ENCODE peak calls at places on chromosomes 4 and X, in six cellular contexts. H, D, S, O, W and F are unnamed samples.

GRCh38 chr4:88443486-88443885 is 13.4 kb upstream of the HERC5 start:
- DNase-seq in H (no peak), D (no peak), S (no peak), O (no peak), W (no peak), F (no peak)

GRCh38 chrX:47218920-47219815 is 687 bp downstream of the CDK16 start:
- DNase-seq in H (no peak), D (peak; percentile 82), S (peak; percentile 28), O (peak; percentile 71), W (no peak), F (peak; percentile 76)

GRCh38 chr4:5203925-5204324 is 152.6 kb downstream of the STK32B start:
- DNase-seq in H (no peak), D (no peak), S (no peak), O (no peak), W (no peak), F (no peak)

GRCh38 chr4:22434895-22435294 is 81.0 kb downstream of the ADGRA3 start:
- DNase-seq in H (peak; percentile 72), D (no peak), S (peak; percentile 47), O (peak; percentile 15), W (peak; percentile 70), F (no peak)

GRCh38 chrX:110131031-110131430 is 128.1 kb downstream of the TMEM164 start:
- DNase-seq in H (no peak), D (no peak), S (no peak), O (no peak), W (no peak), F (no peak)

GRCh38 chr4:122577808-122578781 is 42.8 kb downstream of the IL21 start:
- DNase-seq in H (peak; percentile 64), D (no peak), S (peak; percentile 84), O (peak; percentile 50), W (peak; percentile 62), F (no peak)

GRCh38 chrX:102934624-102935023 is 2.4 kb upstream of the RAB40AL start:
- DNase-seq in H (peak; percentile 51), D (no peak), S (peak; percentile 15), O (peak; percentile 59), W (peak; percentile 45), F (no peak)

GRCh38 chr4:153564630-153565525 is 98.7 kb downstream of the TMEM131L start:
- DNase-seq in H (peak; percentile 59), D (no peak), S (no peak), O (no peak), W (peak; percentile 49), F (no peak)

GRCh38 chr4:37749398-37749988 is 63.3 kb upstream of the RELL1 start:
- DNase-seq in H (no peak), D (no peak), S (no peak), O (no peak), W (no peak), F (no peak)

GRCh38 chrX:2425281-2426071 is 75.3 kb downstream of the DHRSX start:
- DNase-seq in H (no peak), D (no peak), S (no peak), O (no peak), W (no peak), F (no peak)

GRCh38 chr4:166527500-166527899 is 654.5 kb downstream of the TLL1 start:
- DNase-seq in H (peak; percentile 34), D (no peak), S (no peak), O (no peak), W (peak; percentile 15), F (no peak)

GRCh38 chr4:91243132-91243531 is 1060.6 kb upstream of the GRID2 start:
- DNase-seq in H (no peak), D (no peak), S (no peak), O (no peak), W (peak; percentile 57), F (no peak)

GRCh38 chr4:170242471-170242870 is 152.7 kb upstream of the AADAT start:
- DNase-seq in H (no peak), D (no peak), S (no peak), O (no peak), W (no peak), F (no peak)

GRCh38 chr4:93066746-93067145 is 761.8 kb upstream of the ATOH1 start:
- DNase-seq in H (no peak), D (no peak), S (no peak), O (no peak), W (no peak), F (no peak)

GRCh38 chrX:20594985-20595384 is 328.3 kb upstream of the RPS6KA3 start:
- DNase-seq in H (peak; percentile 37), D (no peak), S (no peak), O (no peak), W (peak; percentile 23), F (no peak)

GRCh38 chr4:20172070-20172760 is 79.5 kb upstream of the SLIT2 start:
- DNase-seq in H (no peak), D (no peak), S (no peak), O (no peak), W (no peak), F (no peak)

GRCh38 chr4:65670331-65671031 is at the start of gene EPHA5:
- DNase-seq in H (peak; percentile 70), D (peak; percentile 85), S (peak; percentile 25), O (peak; percentile 69), W (peak; percentile 91), F (peak; percentile 77)

GRCh38 chr4:87819281-87819919 is 13.4 kb upstream of the MEPE start:
- DNase-seq in H (peak; percentile 90), D (no peak), S (no peak), O (no peak), W (peak; percentile 71), F (no peak)

GRCh38 chrX:108439434-108439883 is at the start of gene COL4A5:
- DNase-seq in H (peak; percentile 88), D (no peak), S (peak; percentile 69), O (no peak), W (peak; percentile 92), F (peak; percentile 77)

GRCh38 chr4:28225005-28225404 is 1364.4 kb downstream of the STIM2 start:
- DNase-seq in H (peak; percentile 74), D (no peak), S (peak; percentile 35), O (no peak), W (peak; percentile 65), F (no peak)
- TF ChIP-seq CTCF in H (peak; percentile 50), D (no peak), S (peak; percentile 22), O (peak; percentile 71), W (peak; percentile 49), F (peak; percentile 67)

DNA sequence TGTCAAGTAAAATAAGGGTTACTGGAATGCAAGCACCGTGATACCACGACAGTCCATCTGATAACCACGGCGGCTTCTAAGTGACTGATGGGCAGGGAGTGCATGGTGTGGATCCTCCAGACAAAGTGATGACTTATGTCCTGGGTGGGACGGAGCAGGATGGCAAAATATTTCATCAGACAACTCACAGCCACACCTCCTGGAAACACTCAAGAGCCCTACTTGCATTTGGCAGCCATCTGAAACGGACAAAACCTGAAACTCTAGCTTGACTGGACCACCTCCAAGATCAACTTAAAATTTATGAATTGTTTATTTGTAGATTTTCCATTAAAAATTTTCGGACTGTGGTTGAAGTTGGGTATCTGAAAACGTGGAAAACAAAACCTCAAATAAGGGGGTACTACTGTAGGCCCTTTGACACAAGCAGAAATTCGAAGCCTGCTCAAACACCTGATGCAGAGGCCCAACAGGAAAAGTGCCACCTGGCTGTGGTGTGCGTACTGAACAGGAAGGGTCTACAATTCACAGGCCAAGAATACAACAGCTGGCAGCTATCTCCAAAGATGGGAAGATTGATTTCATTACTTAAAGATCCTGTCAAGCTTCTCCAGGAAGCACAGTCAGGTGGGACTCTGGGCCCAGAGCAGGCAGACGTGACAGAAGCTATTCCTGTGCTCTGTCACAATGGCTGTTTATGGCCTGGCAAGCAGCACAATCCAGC is 26.0 kb downstream of the LRIT3 start:
- DNase-seq in H (peak; percentile 44), D (peak; percentile 17), S (no peak), O (no peak), W (peak; percentile 8), F (no peak)
- TF ChIP-seq CTCF in H (no peak), D (no peak), S (no peak), O (no peak), W (no peak), F (no peak)

GRCh38 chrX:130264573-130264972 is 4.1 kb downstream of the ZNF280C start:
- DNase-seq in H (no peak), D (no peak), S (peak; percentile 31), O (no peak), W (peak; percentile 20), F (no peak)

GRCh38 chrX:130263016-130263415 is 5.7 kb downstream of the ZNF280C start:
- DNase-seq in H (no peak), D (no peak), S (no peak), O (no peak), W (no peak), F (no peak)

DNA sequence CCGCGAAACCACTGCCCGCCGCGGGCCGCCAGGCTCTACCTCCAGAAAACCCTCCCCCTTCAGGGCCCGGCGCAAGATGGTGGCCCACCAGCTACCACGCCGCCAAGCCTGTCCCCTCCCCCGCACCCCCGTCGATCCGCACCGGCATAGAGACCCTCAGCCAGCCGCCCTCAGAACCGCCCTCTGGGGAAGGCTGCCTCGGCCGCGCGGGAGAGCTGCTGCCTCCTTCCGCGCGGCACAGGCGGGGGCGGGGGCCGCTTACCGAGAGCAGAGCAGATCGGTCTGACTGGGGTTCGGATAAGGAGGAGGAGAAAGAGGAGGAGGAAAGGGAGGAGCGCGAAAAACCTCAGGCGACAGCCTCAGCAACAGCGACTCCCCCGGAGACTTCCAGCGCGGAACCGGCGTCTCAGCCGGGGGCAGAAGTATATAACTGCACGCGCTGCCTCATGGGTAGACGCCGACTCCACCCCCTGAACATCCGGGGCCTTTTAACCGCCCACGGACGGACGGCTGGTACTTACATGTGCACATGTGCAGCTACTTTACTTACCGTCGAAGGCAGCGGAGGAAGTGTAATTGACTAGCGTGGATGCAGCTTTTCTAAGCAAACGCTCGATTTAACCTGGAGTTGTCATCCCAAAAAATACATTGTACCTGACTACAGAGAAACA is at the start of gene ZNF280C:
- DNase-seq in H (peak; percentile 94), D (peak; percentile 93), S (peak; percentile 93), O (peak; percentile 90), W (peak; percentile 94), F (peak; percentile 89)
- TF ChIP-seq CTCF in H (peak; percentile 28), D (no peak), S (peak; percentile 33), O (peak; percentile 39), W (peak; percentile 27), F (peak; percentile 31)

GRCh38 chr4:78520808-78521226 is 30.8 kb upstream of the ANXA3 start:
- DNase-seq in H (peak; percentile 84), D (no peak), S (no peak), O (no peak), W (peak; percentile 69), F (no peak)
- TF ChIP-seq CTCF in H (peak; percentile 32), D (no peak), S (no peak), O (no peak), W (no peak), F (no peak)

GRCh38 chr4:155973639-155974475 is 20.2 kb upstream of the CTSO start:
- DNase-seq in H (peak; percentile 31), D (no peak), S (no peak), O (no peak), W (peak; percentile 29), F (no peak)

GRCh38 chr4:155967098-155967497 is 13.4 kb upstream of the CTSO start:
- DNase-seq in H (peak; percentile 20), D (no peak), S (no peak), O (no peak), W (no peak), F (no peak)

GRCh38 chr4:155974957-155975356 is 21.3 kb upstream of the CTSO start:
- DNase-seq in H (no peak), D (no peak), S (no peak), O (no peak), W (no peak), F (no peak)

GRCh38 chr4:155974476-155974749 is 20.7 kb upstream of the CTSO start:
- DNase-seq in H (no peak), D (no peak), S (peak; percentile 79), O (no peak), W (no peak), F (no peak)

GRCh38 chr4:155972098-155972497 is 18.4 kb upstream of the CTSO start:
- DNase-seq in H (peak; percentile 58), D (no peak), S (no peak), O (no peak), W (peak; percentile 57), F (no peak)
- TF ChIP-seq CTCF in H (peak; percentile 62), D (no peak), S (peak; percentile 27), O (peak; percentile 51), W (peak; percentile 60), F (peak; percentile 48)